ENCODE peak calls at places on chromosomes 6 and 20, in seven cellular contexts. S is NCI-H2081; D is GOT3; L is NCI-H345; A is HT1080; E is activated CD8-positive, alpha-beta memory T cell treated with anti-CD3 and anti-CD28 coated beads for 1 hour; M is pons. C is an unnamed sample.

GRCh38 chr6:111810321-111811235 is 62.7 kb downstream of the FYN start:
- DNase-seq in D (no peak), S (no peak), A (no peak), M (peak; percentile 72), E (no peak), L (no peak), C (no peak)

GRCh38 chr6:28124350-28124970 is at the start of gene ZSCAN16:
- DNase-seq in E (no peak), L (peak; percentile 93), A (peak; percentile 61), D (peak; percentile 14), S (peak; percentile 82), M (peak; percentile 84), C (no peak)

GRCh38 chr6:82954937-82955577 is 110.6 kb downstream of the UBE3D start:
- DNase-seq in A (peak; percentile 57), E (no peak), L (no peak), M (no peak), D (no peak), S (no peak), C (no peak)

GRCh38 chr20:29302979-29303644 is 1954.4 kb upstream of the DEFB115 start:
- DNase-seq in E (no peak), L (no peak), D (no peak), M (no peak), A (no peak), S (no peak), C (no peak)

GRCh38 chr6:134381926-134382325 is 64.0 kb upstream of the SGK1 start:
- DNase-seq in S (peak; percentile 6), M (no peak), L (peak; percentile 37), A (no peak), E (no peak), D (no peak), C (no peak)

GRCh38 chr6:656460-657252 is at the start of gene HUS1B:
- DNase-seq in S (no peak), L (no peak), E (no peak), A (no peak), M (no peak), D (no peak), C (no peak)

GRCh38 chr20:58432190-58432954 is 43.3 kb downstream of the VAPB start:
- DNase-seq in L (no peak), S (no peak), D (no peak), M (no peak), E (no peak), A (no peak), C (no peak)

GRCh38 chr6:143329323-143329722 is 121.2 kb downstream of the ADAT2 start:
- DNase-seq in D (no peak), E (no peak), S (no peak), A (peak; percentile 51), M (no peak), L (no peak), C (no peak)

GRCh38 chr6:89693207-89693606 is 54.7 kb upstream of the LYRM2 start:
- DNase-seq in L (no peak), S (no peak), E (no peak), A (no peak), M (no peak), D (no peak), C (no peak)

GRCh38 chr6:56699066-56699654 is 56.5 kb upstream of the DST start:
- DNase-seq in L (peak; percentile 14), S (no peak), E (no peak), A (peak; percentile 32), M (peak; percentile 88), D (no peak), C (peak; percentile 58)

GRCh38 chr6:24489881-24490280 is 503 bp upstream of the GPLD1 start:
- DNase-seq in E (no peak), S (no peak), M (no peak), A (no peak), D (no peak), L (no peak), C (no peak)

GRCh38 chr6:40819182-40819834 is 219.7 kb downstream of the UNC5CL start:
- DNase-seq in D (no peak), L (no peak), A (no peak), E (no peak), S (no peak), M (no peak), C (no peak)

GRCh38 chr6:112618796-112619195 is 271.7 kb downstream of the RFPL4B start:
- DNase-seq in L (no peak), A (no peak), M (peak; percentile 61), D (no peak), E (no peak), S (no peak), C (no peak)

GRCh38 chr6:38364775-38365174 is 275.0 kb downstream of the BTBD9 start:
- DNase-seq in M (no peak), D (no peak), E (no peak), A (no peak), S (no peak), L (no peak), C (no peak)

GRCh38 chr6:31829633-31830492 is 2.3 kb downstream of the HSPA1B start:
- DNase-seq in D (no peak), A (peak; percentile 57), M (peak; percentile 89), L (peak; percentile 42), E (no peak), S (no peak), C (no peak)

GRCh38 chr6:1609662-1610496 is at the start of gene FOXC1:
- DNase-seq in S (peak; percentile 43), M (peak; percentile 28), L (peak; percentile 45), E (no peak), A (peak; percentile 94), D (peak; percentile 78), C (peak; percentile 94)

GRCh38 chr6:80182291-80182690 is 75.8 kb downstream of the BCKDHB start:
- DNase-seq in E (no peak), A (peak; percentile 70), S (no peak), D (no peak), L (no peak), M (no peak), C (no peak)

GRCh38 chr20:60600036-60600435 is 641.8 kb downstream of the CDH26 start:
- DNase-seq in E (no peak), A (no peak), D (no peak), L (no peak), S (no peak), M (no peak), C (no peak)

GRCh38 chr6:28335040-28335563 is 846 bp downstream of the ZSCAN31 start:
- DNase-seq in D (no peak), A (no peak), M (peak; percentile 97), S (no peak), L (no peak), E (no peak), C (no peak)

GRCh38 chr6:23656257-23656731 is 469.7 kb upstream of the NRSN1 start:
- DNase-seq in M (peak; percentile 38), E (no peak), A (no peak), S (peak; percentile 48), D (no peak), L (peak; percentile 72), C (no peak)

GRCh38 chr6:165571721-165572132 is 91.3 kb downstream of the PDE10A start:
- DNase-seq in E (no peak), A (no peak), D (no peak), S (no peak), L (no peak), M (no peak), C (no peak)

GRCh38 chr6:150576651-150577226 is 22.9 kb upstream of the PLEKHG1 start:
- DNase-seq in E (no peak), D (no peak), A (no peak), M (no peak), S (no peak), L (no peak), C (no peak)

C was measured in SW 1271.